ENCODE peak calls at places on chromosomes 1 and 21, in seven cellular contexts. B is neuronal stem cell, E is H9, M is mesendoderm, H is IMR-90, I is mesenchymal stem cell, W is H1. C is an unnamed sample.

GRCh38 chr1:205616563-205617293 is 15.1 kb downstream of the ELK4 start:
- DNase-seq in E (no peak), I (no peak), B (no peak), H (no peak), M (no peak), W (no peak), C (no peak)

GRCh38 chr1:113940365-113941244 is 11.5 kb downstream of the HIPK1 start:
- DNase-seq in B (no peak), E (no peak), H (no peak), W (no peak), I (no peak), M (no peak), C (no peak)

GRCh38 chr1:214846971-214847810 is 235.3 kb upstream of the KCNK2 start:
- DNase-seq in W (no peak), E (no peak), I (no peak), H (no peak), B (no peak), M (no peak), C (no peak)

GRCh38 chr1:17559618-17560419 is 20.3 kb downstream of the ARHGEF10L start:
- DNase-seq in W (no peak), M (no peak), H (no peak), B (no peak), E (no peak), I (no peak), C (no peak)

GRCh38 chr1:21216835-21217811 is 40.4 kb upstream of the EIF4G3 start:
- DNase-seq in B (no peak), M (peak; percentile 75), I (peak; percentile 46), H (peak; percentile 39), E (peak; percentile 71), W (peak; percentile 88), C (peak; percentile 82)

GRCh38 chr1:241660424-241660972 is 8.4 kb downstream of the WDR64 start:
- DNase-seq in I (no peak), H (no peak), W (no peak), B (no peak), E (no peak), M (no peak), C (no peak)

GRCh38 chr1:243559575-243560172 is 290.4 kb downstream of the AKT3 start:
- DNase-seq in W (no peak), I (peak; percentile 85), E (no peak), B (no peak), M (peak; percentile 46), H (peak; percentile 70), C (peak; percentile 73)

GRCh38 chr1:247337961-247338360 is 6.3 kb upstream of the ZNF496 start:
- DNase-seq in I (no peak), W (no peak), E (no peak), M (no peak), H (no peak), B (no peak), C (no peak)

GRCh38 chr1:28150125-28150780 is 26.2 kb downstream of the PTAFR start:
- DNase-seq in E (no peak), H (no peak), I (no peak), M (no peak), B (no peak), W (no peak), C (no peak)

GRCh38 chr1:164682570-164682969 is 123.6 kb downstream of the PBX1 start:
- DNase-seq in W (no peak), B (no peak), H (no peak), E (no peak), I (no peak), M (no peak), C (peak; percentile 39)

GRCh38 chr1:103525114-103525606 is 339 bp upstream of the RNPC3 start:
- DNase-seq in H (peak; percentile 38), B (peak; percentile 40), M (peak; percentile 72), W (no peak), I (peak; percentile 70), E (peak; percentile 37), C (peak; percentile 59)

GRCh38 chr1:200919386-200919785 is 24.7 kb downstream of the INAVA start:
- DNase-seq in H (no peak), M (no peak), E (no peak), I (no peak), W (no peak), B (no peak), C (no peak)

GRCh38 chr1:30188999-30189398 is 534.4 kb downstream of the MATN1 start:
- DNase-seq in B (no peak), H (no peak), I (no peak), W (peak; percentile 13), M (no peak), E (no peak), C (no peak)

GRCh38 chr1:197198911-197199310 is 52.4 kb upstream of the ASPM start:
- DNase-seq in H (no peak), B (no peak), M (no peak), W (no peak), I (no peak), E (no peak), C (no peak)

GRCh38 chr1:231172411-231172810 is 10.6 kb downstream of the TRIM67 start:
- DNase-seq in M (no peak), H (no peak), W (no peak), E (no peak), I (no peak), B (no peak), C (peak; percentile 59)

GRCh38 chr1:203038217-203038741 is 12.0 kb downstream of the PPFIA4 start:
- DNase-seq in W (no peak), B (no peak), E (peak; percentile 16), M (no peak), H (peak; percentile 78), I (peak; percentile 32), C (no peak)

GRCh38 chr1:167842872-167843271 is 71.1 kb downstream of the ADCY10 start:
- DNase-seq in I (no peak), H (no peak), B (no peak), W (no peak), E (no peak), M (no peak), C (no peak)

GRCh38 chr1:236206548-236206947 is 64.2 kb downstream of the GPR137B start:
- DNase-seq in H (no peak), M (peak; percentile 70), E (peak; percentile 42), B (peak; percentile 3), W (peak; percentile 43), I (no peak), C (no peak)

GRCh38 chr1:156430809-156431208 is 61.8 kb downstream of the RHBG start:
- DNase-seq in E (no peak), W (no peak), I (no peak), B (no peak), H (no peak), M (no peak), C (no peak)

GRCh38 chr21:16932314-16932713 is 580.5 kb upstream of the CXADR start:
- DNase-seq in H (no peak), I (no peak), B (no peak), M (no peak), W (no peak), E (no peak), C (no peak)

GRCh38 chr21:16928439-16928838 is 584.4 kb upstream of the CXADR start:
- DNase-seq in B (no peak), W (no peak), M (no peak), E (no peak), H (no peak), I (no peak), C (no peak)
- H2BK120ac ChIP-seq in B (no peak overlapping the region), W (no peak overlapping the region), M (no peak overlapping the region), E (no peak overlapping the region), H (no peak overlapping the region), I (no peak overlapping the region), C (no peak overlapping the region)

DNA sequence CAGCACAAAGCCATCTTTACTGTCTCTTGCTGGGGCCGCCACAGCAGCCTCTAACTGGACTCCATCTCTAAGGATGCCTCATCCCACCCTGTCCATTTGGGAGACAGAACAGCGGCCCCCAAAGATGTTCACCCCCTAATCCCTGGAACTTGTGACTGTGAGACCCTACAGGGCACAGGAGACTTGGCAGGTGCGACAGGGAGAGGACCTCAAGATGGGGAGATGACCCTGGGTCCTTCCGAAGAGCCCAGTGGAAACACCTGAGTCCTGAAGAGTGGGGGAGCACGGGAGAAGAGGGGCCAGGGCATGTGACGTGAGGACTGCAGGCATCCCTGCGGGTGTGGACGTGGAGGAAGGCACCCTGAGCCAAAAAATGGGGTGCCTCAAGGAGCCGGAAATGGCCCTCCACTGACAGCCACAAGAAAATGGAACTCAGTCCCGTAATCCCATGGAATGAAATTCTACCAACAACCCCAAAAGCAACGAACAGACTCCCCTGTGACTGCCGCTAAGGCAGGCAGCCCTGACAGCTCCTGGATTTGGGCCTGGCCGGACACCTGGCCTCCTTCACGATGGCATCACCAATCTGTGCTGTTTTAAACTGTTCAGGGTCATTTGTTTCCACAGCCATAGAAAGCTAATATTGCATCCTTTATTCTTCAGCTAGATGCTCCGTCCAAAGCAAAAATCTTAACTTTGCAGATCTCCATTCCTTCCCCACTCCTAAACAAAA is 34.0 kb downstream of the C2CD2 start:
- DNase-seq in I (no peak), B (no peak), E (no peak), H (no peak), M (no peak), W (no peak), C (no peak)
- H3K23ac ChIP-seq in I (no peak overlapping the region), B (no peak overlapping the region), E (no peak overlapping the region), H (no peak overlapping the region), M (no peak overlapping the region), W (no peak overlapping the region), C (no peak overlapping the region)

DNA sequence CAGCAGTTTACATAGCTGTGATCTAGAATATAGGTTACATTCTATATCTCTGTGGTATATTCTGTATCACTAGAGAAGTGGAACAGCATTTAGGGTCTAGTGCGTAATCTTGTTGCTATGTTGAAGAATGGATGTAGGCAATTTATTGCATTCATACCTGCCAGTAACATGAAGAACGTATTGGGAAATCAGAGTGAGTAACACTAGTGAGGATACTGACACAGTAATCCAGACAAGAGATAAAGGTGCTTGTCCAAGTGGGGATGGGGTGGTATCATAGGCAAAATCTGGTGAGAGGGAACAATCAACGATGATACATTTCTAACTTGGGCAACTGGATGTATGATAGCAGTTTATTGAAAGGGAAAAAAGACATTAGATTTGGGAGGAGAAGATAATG is 9.8 kb downstream of the PPP2R5A start:
- DNase-seq in B (no peak), H (no peak), M (no peak), W (no peak), I (no peak), E (no peak), C (peak; percentile 70)
- H2BK120ac ChIP-seq in B (no peak overlapping the region), H (no peak overlapping the region), M (no peak overlapping the region), W (no peak overlapping the region), I (no peak overlapping the region), E (no peak overlapping the region), C (no peak overlapping the region)

DNA sequence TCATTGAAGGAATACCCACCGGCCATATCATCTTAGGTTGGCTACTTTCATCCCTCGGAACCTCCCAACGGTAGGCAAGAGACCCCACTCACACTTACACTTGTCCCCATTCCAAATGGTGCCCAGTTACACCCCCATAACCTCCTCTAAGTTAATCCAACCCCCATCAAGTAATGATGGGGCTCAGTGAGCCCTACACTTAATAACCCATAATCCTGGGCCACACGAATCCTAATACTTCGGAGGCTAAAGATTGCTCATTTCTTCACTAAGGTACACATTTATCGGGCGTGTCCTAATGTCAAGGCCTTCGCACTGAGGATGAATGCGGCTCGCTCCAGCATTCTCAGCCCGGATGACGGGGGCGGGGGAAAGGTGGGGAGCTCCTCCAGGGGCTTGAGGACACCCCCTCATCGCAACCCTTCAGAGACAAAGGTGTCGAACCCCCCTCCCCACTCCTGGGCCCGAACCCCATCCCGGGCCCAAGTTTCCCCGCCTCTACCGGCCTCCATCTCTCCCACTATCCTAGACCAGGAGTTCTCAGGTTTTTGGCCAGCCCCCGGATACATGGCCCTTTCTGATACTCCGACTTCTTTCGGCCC is 435 bp downstream of the ILF2 start:
- DNase-seq in H (no peak), W (no peak), B (no peak), E (no peak), I (no peak), M (no peak), C (no peak)
- H3K23ac ChIP-seq in H (peak overlapping the region; percentile 71), W (no peak overlapping the region), B (peak overlapping the region; percentile 18), E (no peak overlapping the region), I (no peak overlapping the region), M (peak overlapping the region; percentile 32), C (no peak overlapping the region)